ENCODE peak calls at places on chromosomes 1 and 21, in four cellular contexts. Q is endothelial cell of umbilical vein, H is A549, C is K562. Y is an unnamed sample.

GRCh38 chr1:17359808-17360207 is 12.2 kb upstream of the PADI6 start:
- DNase-seq in Q (no peak), H (no peak), C (no peak), Y (no peak)

GRCh38 chr1:240526321-240526720 is 85.6 kb downstream of the GREM2 start:
- DNase-seq in Q (no peak), H (no peak), C (no peak), Y (no peak)

GRCh38 chr1:107244734-107245495 is 104.1 kb downstream of the NTNG1 start:
- DNase-seq in Q (no peak), H (no peak), C (no peak), Y (no peak)

GRCh38 chr1:245880754-245881403 is 626.2 kb downstream of the SMYD3 start:
- DNase-seq in Q (no peak), H (no peak), C (no peak), Y (no peak)

GRCh38 chr1:93448983-93449805 is 1.3 kb downstream of the FNBP1L start:
- DNase-seq in Q (peak), H (peak), C (no peak), Y (no peak)

GRCh38 chr1:204550926-204551325 is 34.7 kb downstream of the MDM4 start:
- DNase-seq in Q (no peak), H (no peak), C (no peak), Y (no peak)

GRCh38 chr1:179860667-179861066 is 16.9 kb downstream of the TOR1AIP2 start:
- DNase-seq in Q (no peak), H (no peak), C (no peak), Y (no peak)

GRCh38 chr1:36925251-36925650 is 109.1 kb downstream of the GRIK3 start:
- DNase-seq in Q (no peak), H (no peak), C (no peak), Y (no peak)

GRCh38 chr1:88610687-88611086 is 73.4 kb upstream of the PKN2 start:
- DNase-seq in Q (no peak), H (no peak), C (no peak), Y (no peak)

GRCh38 chr1:88608139-88608943 is 75.7 kb upstream of the PKN2 start:
- DNase-seq in Q (peak), H (peak), C (peak), Y (peak)

GRCh38 chr1:88612299-88612698 is 71.8 kb upstream of the PKN2 start:
- DNase-seq in Q (no peak), H (no peak), C (no peak), Y (no peak)

GRCh38 chr1:88612783-88613182 is 71.3 kb upstream of the PKN2 start:
- DNase-seq in Q (no peak), H (no peak), C (no peak), Y (no peak)

GRCh38 chr1:88609051-88609450 is 75.0 kb upstream of the PKN2 start:
- DNase-seq in Q (no peak), H (no peak), C (no peak), Y (peak)
- TF ChIP-seq MYC in Q (no peak), H (no peak), C (no peak), Y (no peak)

GRCh38 chr1:212267017-212267416 is 18.2 kb upstream of the PPP2R5A start:
- DNase-seq in Q (no peak), H (no peak), C (no peak), Y (no peak)

GRCh38 chr1:212271234-212271633 is 14.0 kb upstream of the PPP2R5A start:
- DNase-seq in Q (no peak), H (no peak), C (no peak), Y (no peak)

GRCh38 chr1:212270564-212270963 is 14.6 kb upstream of the PPP2R5A start:
- DNase-seq in Q (no peak), H (no peak), C (no peak), Y (no peak)

GRCh38 chr1:212267460-212267859 is 17.8 kb upstream of the PPP2R5A start:
- DNase-seq in Q (no peak), H (no peak), C (no peak), Y (no peak)

DNA sequence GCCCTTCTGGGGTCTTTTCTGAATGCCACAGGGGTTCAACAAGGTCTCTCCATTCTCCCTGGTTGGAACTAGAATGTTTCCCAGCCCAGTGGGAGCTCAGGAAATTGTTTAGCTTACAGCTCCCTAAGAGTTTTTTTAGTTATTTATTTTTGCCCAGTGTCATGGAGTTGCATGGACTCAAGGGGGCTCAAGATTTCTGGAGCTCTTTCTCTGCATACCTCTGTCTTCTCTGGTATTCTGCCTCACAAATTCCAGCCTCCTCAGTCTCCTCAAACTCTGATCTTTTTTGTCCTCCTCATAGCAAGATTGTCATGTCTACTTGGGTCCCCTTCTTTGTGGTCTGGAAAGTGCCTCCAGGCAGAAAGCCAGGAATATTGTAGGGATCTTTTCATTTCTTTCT is 15.9 kb upstream of the PPP2R5A start:
- DNase-seq in Q (no peak), H (no peak), C (no peak), Y (no peak)
- TF ChIP-seq CTCF in Q (no peak), H (no peak), C (no peak), Y (no peak)

GRCh38 chr21:25578070-25578961 is 29.0 kb downstream of the MRPL39 start:
- DNase-seq in Q (no peak), H (no peak), C (no peak), Y (no peak)
- TF ChIP-seq POLR2A in Q (no peak), H (no peak), C (no peak), Y (no peak)

GRCh38 chr1:97947751-97948150 is 26.9 kb upstream of the DPYD start:
- DNase-seq in Q (no peak), H (no peak), C (no peak), Y (no peak)
- TF ChIP-seq MYC in Q (no peak), H (no peak), C (no peak), Y (no peak)

DNA sequence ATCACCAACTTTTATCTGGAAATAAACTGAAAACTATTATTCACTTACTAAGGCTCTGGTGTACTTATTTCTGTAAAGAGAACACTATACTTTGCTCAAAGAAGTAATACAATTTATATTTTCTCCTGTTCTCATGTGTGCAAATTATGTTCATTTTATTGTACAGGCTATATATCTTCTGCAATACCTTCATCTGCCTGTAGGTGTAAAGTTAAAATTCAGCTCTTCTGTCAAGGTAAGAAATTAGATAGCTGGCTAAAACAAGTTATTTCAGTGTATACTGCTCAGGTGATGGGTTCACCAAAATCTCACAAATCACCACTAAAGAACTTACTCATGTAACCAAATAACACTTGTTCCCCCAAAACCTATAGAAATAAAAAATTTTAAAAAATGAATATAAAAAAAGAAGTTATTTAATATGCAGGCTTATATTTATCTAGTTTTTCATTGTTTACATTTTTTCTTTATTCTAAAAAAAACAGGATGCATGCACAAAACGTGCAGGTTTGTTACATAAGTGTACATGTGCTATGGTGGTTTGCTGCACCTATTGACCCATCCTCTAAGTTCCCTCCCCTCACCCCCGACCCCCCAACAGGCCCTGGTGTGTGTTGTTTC is 81.5 kb downstream of the PTGER3 start:
- DNase-seq in Q (peak), H (no peak), C (peak), Y (peak)
- TF ChIP-seq CTCF in Q (no peak), H (no peak), C (no peak), Y (peak)